ENCODE peak calls at places on chromosomes 5 and 9, in five cellular contexts. N is left ventricle myocardium inferior, C is neuronal stem cell, R is heart right ventricle, I is HCT116. M is an unnamed sample. For H3K4me1 and H3K36me3, the result is how much of the 10 kb centered on the place peaks cover.

GRCh38 chr9:31519826-31520225 is 864.6 kb upstream of the ACO1 start:
- DNase-seq in N (no peak), C (no peak), R (no peak), I (no peak), M (no peak)

GRCh38 chr5:27450607-27451006 is 412.2 kb upstream of the CDH9 start:
- DNase-seq in N (no peak), C (no peak), R (no peak), I (no peak), M (no peak)

GRCh38 chr9:37035472-37036236 is 1.6 kb upstream of the PAX5 start:
- DNase-seq in N (no peak), C (no peak), R (no peak), I (no peak), M (no peak)

GRCh38 chr5:68037541-68037940 is 178.0 kb upstream of the PIK3R1 start:
- DNase-seq in N (no peak), C (no peak), R (no peak), I (no peak), M (no peak)

GRCh38 chr5:179195561-179196419 is 135.6 kb downstream of the ZNF354C start:
- DNase-seq in N (peak), C (no peak), R (no peak), I (no peak), M (no peak)

GRCh38 chr5:171427318-171428167 is 8.1 kb downstream of the FGF18 start:
- DNase-seq in N (peak), C (no peak), R (peak), I (no peak), M (no peak)

GRCh38 chr9:136584401-136585328 is 38.8 kb upstream of the NOTCH1 start:
- DNase-seq in N (no peak), C (no peak), R (no peak), I (no peak), M (no peak)

GRCh38 chr5:136174021-136174659 is 18.8 kb downstream of the SMIM32 start:
- DNase-seq in N (no peak), C (no peak), R (no peak), I (peak), M (no peak)

GRCh38 chr5:172739385-172739784 is 31.6 kb downstream of the DUSP1 start:
- DNase-seq in N (no peak), C (no peak), R (no peak), I (no peak), M (no peak)

GRCh38 chr5:87048156-87048555 is 219.5 kb upstream of the RASA1 start:
- DNase-seq in N (no peak), C (no peak), R (no peak), I (peak), M (no peak)

GRCh38 chr9:98168952-98169488 is 23.4 kb downstream of the CORO2A start:
- DNase-seq in N (peak), C (no peak), R (peak), I (no peak), M (peak)

GRCh38 chr9:19998153-19998552 is 209.3 kb upstream of the SLC24A2 start:
- DNase-seq in N (no peak), C (no peak), R (no peak), I (peak), M (no peak)

GRCh38 chr9:75798484-75798883 is 92.0 kb upstream of the PCSK5 start:
- DNase-seq in N (no peak), C (no peak), R (no peak), I (no peak), M (no peak)

GRCh38 chr9:123686131-123686848 is 243.6 kb downstream of the DENND1A start:
- DNase-seq in N (no peak), C (no peak), R (peak), I (no peak), M (no peak)

GRCh38 chr5:93532370-93532769 is 48.6 kb downstream of the NR2F1-AS1 start:
- DNase-seq in N (peak), C (no peak), R (peak), I (no peak), M (no peak)

GRCh38 chr5:180090098-180090768 is 18.7 kb upstream of the RNF130 start:
- DNase-seq in N (peak), C (peak), R (peak), I (peak), M (peak)

GRCh38 chr5:62001640-62002039 is 304.4 kb upstream of the KIF2A start:
- DNase-seq in N (no peak), C (no peak), R (no peak), I (no peak), M (no peak)

GRCh38 chr9:14857449-14858305 is 52.6 kb downstream of the FREM1 start:
- DNase-seq in N (no peak), C (no peak), R (no peak), I (no peak), M (no peak)

GRCh38 chr9:124347968-124348358 is 67.3 kb downstream of the PSMB7 start:
- DNase-seq in N (peak), C (no peak), R (no peak), I (no peak), M (no peak)

GRCh38 chr5:38596997-38597396 is 40.6 kb upstream of the LIFR start:
- DNase-seq in N (no peak), C (no peak), R (no peak), I (no peak), M (no peak)
- H3K4me1 ChIP-seq in N (half or more), C (under half), R (half or more), I (half or more), M (under half)

GRCh38 chr9:17159469-17159868 is 24.6 kb downstream of the CNTLN start:
- DNase-seq in N (no peak), C (no peak), R (no peak), I (no peak), M (no peak)
- H3K36me3 ChIP-seq in N (under half), C (under half), R (under half), I (under half), M (under half)

GRCh38 chr9:21687351-21687750 is 115.1 kb upstream of the MTAP start:
- DNase-seq in N (no peak), C (no peak), R (no peak), I (no peak), M (no peak)
- H3K4me1 ChIP-seq in N (under half), C (under half), R (under half), I (half or more), M (under half)

GRCh38 chr5:151184316-151185042 is 26.9 kb upstream of the ANXA6 start:
- DNase-seq in N (no peak), C (no peak), R (no peak), I (no peak), M (no peak)
- H3K36me3 ChIP-seq in N (half or more), C (under half), R (under half), I (under half), M (half or more)

GRCh38 chr5:14268236-14268701 is 125.1 kb downstream of the TRIO start:
- DNase-seq in N (no peak), C (no peak), R (no peak), I (peak), M (no peak)

GRCh38 chr5:14267166-14267838 is 124.2 kb downstream of the TRIO start:
- DNase-seq in N (no peak), C (no peak), R (no peak), I (no peak), M (no peak)

GRCh38 chr5:14269395-14269794 is 126.3 kb downstream of the TRIO start:
- DNase-seq in N (no peak), C (no peak), R (no peak), I (no peak), M (no peak)

GRCh38 chr5:14270212-14270702 is 127.1 kb downstream of the TRIO start:
- DNase-seq in N (no peak), C (peak), R (peak), I (peak), M (no peak)

GRCh38 chr5:14268738-14269137 is 125.6 kb downstream of the TRIO start:
- DNase-seq in N (no peak), C (no peak), R (peak), I (no peak), M (no peak)
- H3K4me1 ChIP-seq in N (half or more), C (under half), R (half or more), I (half or more), M (under half)

M was measured in effector memory CD4-positive, alpha-beta T cell.